ENCODE peak calls at places on chromosome 5, in ten cellular contexts. One of them, this sample, is unnamed.

GRCh38 chr5:176694146-176694545 is 46.9 kb downstream of the TSPAN17 start:
- DNase-seq in psoas muscle: no peak
- DNase-seq in pancreas: no peak
- DNase-seq in A549: no peak
- DNase-seq in uterus: no peak
- DNase-seq in aorta: no peak
- DNase-seq in mammary epithelial cell: no peak
- DNase-seq in lung: no peak
- DNase-seq in BE2C: no peak
- DNase-seq in right cardiac atrium: no peak
- DNase-seq in this sample: no peak

GRCh38 chr5:9059920-9060691 is 485.8 kb downstream of the SEMA5A start:
- DNase-seq in psoas muscle: no peak
- DNase-seq in pancreas: no peak
- DNase-seq in A549: no peak
- DNase-seq in uterus: peak; percentile 36
- DNase-seq in aorta: peak; percentile 63
- DNase-seq in mammary epithelial cell: peak; percentile 97
- DNase-seq in lung: peak; percentile 55
- DNase-seq in BE2C: no peak
- DNase-seq in right cardiac atrium: peak; percentile 33
- DNase-seq in this sample: peak; percentile 81

GRCh38 chr5:158700231-158700996 is 399.3 kb downstream of the EBF1 start:
- DNase-seq in psoas muscle: no peak
- DNase-seq in pancreas: no peak
- DNase-seq in A549: no peak
- DNase-seq in uterus: peak; percentile 30
- DNase-seq in aorta: no peak
- DNase-seq in mammary epithelial cell: no peak
- DNase-seq in lung: no peak
- DNase-seq in BE2C: no peak
- DNase-seq in right cardiac atrium: no peak
- DNase-seq in this sample: peak; percentile 68

GRCh38 chr5:139495644-139496435 is 13.3 kb upstream of the STING1 start:
- DNase-seq in psoas muscle: no peak
- DNase-seq in pancreas: no peak
- DNase-seq in A549: no peak
- DNase-seq in uterus: no peak
- DNase-seq in aorta: no peak
- DNase-seq in mammary epithelial cell: peak; percentile 75
- DNase-seq in lung: no peak
- DNase-seq in BE2C: no peak
- DNase-seq in right cardiac atrium: no peak
- DNase-seq in this sample: peak; percentile 24

GRCh38 chr5:147384346-147385193 is 125.3 kb downstream of the DPYSL3 start:
- DNase-seq in psoas muscle: no peak
- DNase-seq in pancreas: no peak
- DNase-seq in A549: no peak
- DNase-seq in uterus: no peak
- DNase-seq in aorta: no peak
- DNase-seq in mammary epithelial cell: no peak
- DNase-seq in lung: no peak
- DNase-seq in BE2C: peak; percentile 26
- DNase-seq in right cardiac atrium: no peak
- DNase-seq in this sample: no peak

GRCh38 chr5:114700823-114701222 is 339.0 kb downstream of the KCNN2 start:
- DNase-seq in psoas muscle: no peak
- DNase-seq in pancreas: no peak
- DNase-seq in A549: no peak
- DNase-seq in uterus: no peak
- DNase-seq in aorta: no peak
- DNase-seq in mammary epithelial cell: no peak
- DNase-seq in lung: no peak
- DNase-seq in BE2C: no peak
- DNase-seq in right cardiac atrium: no peak
- DNase-seq in this sample: no peak

GRCh38 chr5:148685520-148686134 is 31.3 kb upstream of the HTR4 start:
- DNase-seq in psoas muscle: no peak
- DNase-seq in pancreas: no peak
- DNase-seq in A549: no peak
- DNase-seq in uterus: no peak
- DNase-seq in aorta: peak; percentile 48
- DNase-seq in mammary epithelial cell: no peak
- DNase-seq in lung: no peak
- DNase-seq in BE2C: no peak
- DNase-seq in right cardiac atrium: peak; percentile 46
- DNase-seq in this sample: peak; percentile 22

GRCh38 chr5:97986069-97986468 is 787.4 kb upstream of the RGMB start:
- DNase-seq in psoas muscle: no peak
- DNase-seq in pancreas: no peak
- DNase-seq in A549: no peak
- DNase-seq in uterus: no peak
- DNase-seq in aorta: no peak
- DNase-seq in mammary epithelial cell: peak; percentile 2
- DNase-seq in lung: no peak
- DNase-seq in BE2C: no peak
- DNase-seq in right cardiac atrium: no peak
- DNase-seq in this sample: no peak

GRCh38 chr5:151733727-151734408 is 24.6 kb downstream of the ATOX1 start:
- DNase-seq in psoas muscle: no peak
- DNase-seq in pancreas: no peak
- DNase-seq in A549: no peak
- DNase-seq in uterus: no peak
- DNase-seq in aorta: no peak
- DNase-seq in mammary epithelial cell: no peak
- DNase-seq in lung: no peak
- DNase-seq in BE2C: no peak
- DNase-seq in right cardiac atrium: no peak
- DNase-seq in this sample: no peak

GRCh38 chr5:73459366-73459765 is 10.8 kb upstream of the FOXD1 start:
- DNase-seq in psoas muscle: no peak
- DNase-seq in pancreas: no peak
- DNase-seq in A549: no peak
- DNase-seq in uterus: no peak
- DNase-seq in aorta: no peak
- DNase-seq in mammary epithelial cell: no peak
- DNase-seq in lung: no peak
- DNase-seq in BE2C: no peak
- DNase-seq in right cardiac atrium: no peak
- DNase-seq in this sample: no peak

GRCh38 chr5:128196791-128197190 is 113.2 kb downstream of the SLC12A2 start:
- DNase-seq in psoas muscle: no peak
- DNase-seq in pancreas: no peak
- DNase-seq in A549: no peak
- DNase-seq in uterus: no peak
- DNase-seq in aorta: no peak
- DNase-seq in mammary epithelial cell: no peak
- DNase-seq in lung: no peak
- DNase-seq in BE2C: no peak
- DNase-seq in right cardiac atrium: no peak
- DNase-seq in this sample: peak; percentile 20

GRCh38 chr5:83368835-83369234 is 102.7 kb upstream of the VCAN start:
- DNase-seq in psoas muscle: no peak
- DNase-seq in pancreas: no peak
- DNase-seq in A549: no peak
- DNase-seq in uterus: no peak
- DNase-seq in aorta: no peak
- DNase-seq in mammary epithelial cell: no peak
- DNase-seq in lung: no peak
- DNase-seq in BE2C: no peak
- DNase-seq in right cardiac atrium: no peak
- DNase-seq in this sample: peak; percentile 53

GRCh38 chr5:19241690-19242089 is 746.3 kb downstream of the CDH18 start:
- DNase-seq in psoas muscle: no peak
- DNase-seq in pancreas: no peak
- DNase-seq in A549: no peak
- DNase-seq in uterus: no peak
- DNase-seq in aorta: no peak
- DNase-seq in mammary epithelial cell: peak; percentile 8
- DNase-seq in lung: no peak
- DNase-seq in BE2C: no peak
- DNase-seq in right cardiac atrium: no peak
- DNase-seq in this sample: no peak

GRCh38 chr5:150644058-150644457 is 3.6 kb downstream of the SYNPO start:
- DNase-seq in psoas muscle: no peak
- DNase-seq in pancreas: peak; percentile 6
- DNase-seq in A549: no peak
- DNase-seq in uterus: no peak
- DNase-seq in aorta: peak; percentile 8
- DNase-seq in mammary epithelial cell: no peak
- DNase-seq in lung: no peak
- DNase-seq in BE2C: no peak
- DNase-seq in right cardiac atrium: no peak
- DNase-seq in this sample: no peak

GRCh38 chr5:150644496-150644895 is 4.0 kb downstream of the SYNPO start:
- DNase-seq in psoas muscle: no peak
- DNase-seq in pancreas: peak; percentile 71
- DNase-seq in A549: no peak
- DNase-seq in uterus: no peak
- DNase-seq in aorta: peak; percentile 47
- DNase-seq in mammary epithelial cell: no peak
- DNase-seq in lung: no peak
- DNase-seq in BE2C: peak; percentile 93
- DNase-seq in right cardiac atrium: peak; percentile 77
- DNase-seq in this sample: no peak

GRCh38 chr5:150642991-150643710 is 2.7 kb downstream of the SYNPO start:
- DNase-seq in psoas muscle: no peak
- DNase-seq in pancreas: peak; percentile 23
- DNase-seq in A549: no peak
- DNase-seq in uterus: no peak
- DNase-seq in aorta: peak; percentile 36
- DNase-seq in mammary epithelial cell: no peak
- DNase-seq in lung: no peak
- DNase-seq in BE2C: no peak
- DNase-seq in right cardiac atrium: no peak
- DNase-seq in this sample: no peak

GRCh38 chr5:150647275-150648251 is 7.1 kb downstream of the SYNPO start:
- DNase-seq in psoas muscle: peak; percentile 94
- DNase-seq in pancreas: peak; percentile 57
- DNase-seq in A549: no peak
- DNase-seq in uterus: peak; percentile 79
- DNase-seq in aorta: peak; percentile 85
- DNase-seq in mammary epithelial cell: no peak
- DNase-seq in lung: no peak
- DNase-seq in BE2C: no peak
- DNase-seq in right cardiac atrium: peak; percentile 95
- DNase-seq in this sample: no peak

DNA sequence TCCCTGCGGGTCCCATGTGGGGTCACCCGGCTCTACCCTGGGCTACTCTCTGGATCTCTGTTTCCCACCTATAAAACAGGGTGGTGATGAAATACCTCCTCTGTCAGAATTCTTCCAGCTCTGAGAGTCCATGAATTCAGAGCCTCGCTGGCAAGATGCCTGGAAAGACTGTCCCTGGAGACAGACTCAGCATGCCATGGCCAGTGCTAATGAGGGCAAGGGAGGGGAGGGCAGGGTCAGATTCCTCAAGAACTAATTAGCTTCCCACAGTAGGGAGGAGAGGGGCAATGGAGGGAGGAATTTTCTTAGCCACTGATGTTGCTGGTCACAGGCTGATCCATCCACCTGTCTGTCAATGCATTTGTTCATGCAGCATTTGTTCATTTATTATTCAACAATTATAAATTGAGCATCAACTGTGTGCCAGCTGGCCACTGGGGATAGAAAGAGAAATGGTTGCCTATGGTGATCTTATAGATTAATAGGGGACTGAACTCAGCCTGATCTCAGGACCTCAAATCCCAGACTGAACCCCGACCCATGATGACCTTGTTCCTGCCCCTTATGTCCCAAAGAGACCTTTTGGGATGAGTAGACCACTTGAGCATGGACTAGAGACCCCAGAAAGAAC is 4.7 kb downstream of the SYNPO start:
- DNase-seq in psoas muscle: peak; percentile 87
- DNase-seq in pancreas: peak; percentile 60
- DNase-seq in A549: no peak
- DNase-seq in uterus: peak; percentile 85
- DNase-seq in aorta: peak; percentile 84
- DNase-seq in mammary epithelial cell: peak; percentile 47
- DNase-seq in lung: peak; percentile 61
- DNase-seq in BE2C: peak; percentile 91
- DNase-seq in right cardiac atrium: peak; percentile 96
- DNase-seq in this sample: peak; percentile 91
- H3K4me1 ChIP-seq in psoas muscle: peaks cover 93% of the 10 kb centered on the region
- H3K4me1 ChIP-seq in pancreas: peaks cover 20% of the 10 kb centered on the region
- H3K4me1 ChIP-seq in A549: peaks cover 54% of the 10 kb centered on the region
- H3K4me1 ChIP-seq in uterus: peaks cover 54% of the 10 kb centered on the region
- H3K4me1 ChIP-seq in aorta: peaks cover 4% of the 10 kb centered on the region
- H3K4me1 ChIP-seq in mammary epithelial cell: peaks cover 48% of the 10 kb centered on the region
- H3K4me1 ChIP-seq in lung: peaks cover 33% of the 10 kb centered on the region
- H3K4me1 ChIP-seq in BE2C: peaks cover 53% of the 10 kb centered on the region
- H3K4me1 ChIP-seq in right cardiac atrium: peaks cover 33% of the 10 kb centered on the region
- H3K4me1 ChIP-seq in this sample: peaks cover 59% of the 10 kb centered on the region

DNA sequence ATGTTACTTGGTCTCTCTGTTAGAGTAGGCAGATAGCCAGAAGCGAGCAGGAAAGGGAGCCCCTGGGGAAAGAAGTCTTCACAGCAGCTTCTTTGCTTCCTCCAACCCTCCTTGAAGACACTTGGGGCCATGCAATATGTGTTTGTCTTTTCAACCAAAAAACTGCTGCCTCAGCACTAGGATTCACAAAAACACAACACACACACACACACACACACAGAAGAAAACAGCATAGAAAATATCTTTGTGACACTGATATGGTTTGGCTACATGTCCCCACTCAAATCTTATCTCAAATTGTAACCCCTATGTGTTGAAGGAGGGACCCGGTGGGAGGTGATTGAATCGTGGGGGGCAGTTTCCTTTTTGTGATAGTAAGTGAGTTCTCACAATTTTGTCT is 133.3 kb downstream of the CDH12 start:
- DNase-seq in psoas muscle: no peak
- DNase-seq in pancreas: no peak
- DNase-seq in A549: no peak
- DNase-seq in uterus: no peak
- DNase-seq in aorta: no peak
- DNase-seq in mammary epithelial cell: no peak
- DNase-seq in lung: no peak
- DNase-seq in BE2C: no peak
- DNase-seq in right cardiac atrium: no peak
- DNase-seq in this sample: no peak
- H3K9me3 ChIP-seq in psoas muscle: no peaks in the 10 kb centered on the region
- H3K9me3 ChIP-seq in pancreas: no peaks in the 10 kb centered on the region
- H3K9me3 ChIP-seq in A549: no peaks in the 10 kb centered on the region
- H3K9me3 ChIP-seq in uterus: no peaks in the 10 kb centered on the region
- H3K9me3 ChIP-seq in aorta: no peaks in the 10 kb centered on the region
- H3K9me3 ChIP-seq in mammary epithelial cell: peaks cover 13% of the 10 kb centered on the region
- H3K9me3 ChIP-seq in lung: no peaks in the 10 kb centered on the region
- H3K9me3 ChIP-seq in BE2C: no peaks in the 10 kb centered on the region
- H3K9me3 ChIP-seq in right cardiac atrium: peaks cover 5% of the 10 kb centered on the region
- H3K9me3 ChIP-seq in this sample: peaks cover 51% of the 10 kb centered on the region

GRCh38 chr5:71533142-71533541 is 54.0 kb upstream of the MCCC2 start:
- DNase-seq in psoas muscle: no peak
- DNase-seq in pancreas: no peak
- DNase-seq in A549: no peak
- DNase-seq in uterus: no peak
- DNase-seq in aorta: no peak
- DNase-seq in mammary epithelial cell: no peak
- DNase-seq in lung: no peak
- DNase-seq in BE2C: no peak
- DNase-seq in right cardiac atrium: no peak
- DNase-seq in this sample: peak; percentile 65
- H3K4me1 ChIP-seq in psoas muscle: peaks cover 10% of the 10 kb centered on the region
- H3K4me1 ChIP-seq in pancreas: no peaks in the 10 kb centered on the region
- H3K4me1 ChIP-seq in A549: peaks cover 10% of the 10 kb centered on the region
- H3K4me1 ChIP-seq in uterus: no peaks in the 10 kb centered on the region
- H3K4me1 ChIP-seq in aorta: no peaks in the 10 kb centered on the region
- H3K4me1 ChIP-seq in mammary epithelial cell: no peaks in the 10 kb centered on the region
- H3K4me1 ChIP-seq in lung: no peaks in the 10 kb centered on the region
- H3K4me1 ChIP-seq in BE2C: no peaks in the 10 kb centered on the region
- H3K4me1 ChIP-seq in right cardiac atrium: no peaks in the 10 kb centered on the region
- H3K4me1 ChIP-seq in this sample: peaks cover 29% of the 10 kb centered on the region

GRCh38 chr5:27275353-27275752 is 237.0 kb upstream of the CDH9 start:
- DNase-seq in psoas muscle: no peak
- DNase-seq in pancreas: no peak
- DNase-seq in A549: no peak
- DNase-seq in uterus: no peak
- DNase-seq in aorta: no peak
- DNase-seq in mammary epithelial cell: no peak
- DNase-seq in lung: no peak
- DNase-seq in BE2C: no peak
- DNase-seq in right cardiac atrium: no peak
- DNase-seq in this sample: no peak
- H3K9me3 ChIP-seq in psoas muscle: no peaks in the 10 kb centered on the region
- H3K9me3 ChIP-seq in pancreas: no peaks in the 10 kb centered on the region
- H3K9me3 ChIP-seq in A549: no peaks in the 10 kb centered on the region
- H3K9me3 ChIP-seq in uterus: no peaks in the 10 kb centered on the region
- H3K9me3 ChIP-seq in aorta: no peaks in the 10 kb centered on the region
- H3K9me3 ChIP-seq in mammary epithelial cell: no peaks in the 10 kb centered on the region
- H3K9me3 ChIP-seq in lung: no peaks in the 10 kb centered on the region
- H3K9me3 ChIP-seq in BE2C: no peaks in the 10 kb centered on the region
- H3K9me3 ChIP-seq in right cardiac atrium: no peaks in the 10 kb centered on the region
- H3K9me3 ChIP-seq in this sample: no peaks in the 10 kb centered on the region